ENCODE peak calls at places on chromosomes 4 and X, in five cellular contexts. V is naive thymus-derived CD4-positive, alpha-beta T cell; Y is substantia nigra; M is choroid plexus epithelial cell; S is Right ventricle myocardium superior. Q is an unnamed sample.

GRCh38 chr4:183609151-183609550 is 49.8 kb downstream of the RWDD4 start:
- DNase-seq in V (no peak), Y (no peak), M (no peak), S (no peak), Q (no peak)

GRCh38 chrX:129761596-129761995 is 18.2 kb upstream of the SASH3 start:
- DNase-seq in V (no peak), Y (no peak), M (no peak), S (no peak), Q (no peak)

GRCh38 chrX:77668391-77669237 is 117.4 kb downstream of the ATRX start:
- DNase-seq in V (no peak), Y (no peak), M (peak; percentile 53), S (no peak), Q (peak; percentile 48)

GRCh38 chr4:118954246-118954645 is 65.6 kb downstream of the SYNPO2 start:
- DNase-seq in V (no peak), Y (no peak), M (peak; percentile 57), S (no peak), Q (peak; percentile 30)

GRCh38 chrX:45851434-45851991 is 650.8 kb upstream of the DIPK2B start:
- DNase-seq in V (peak; percentile 9), Y (no peak), M (peak; percentile 11), S (no peak), Q (peak; percentile 21)

GRCh38 chr4:22556411-22556969 is 40.6 kb upstream of the ADGRA3 start:
- DNase-seq in V (no peak), Y (no peak), M (no peak), S (no peak), Q (no peak)

GRCh38 chr4:102525099-102525498 is 23.9 kb downstream of the NFKB1 start:
- DNase-seq in V (no peak), Y (no peak), M (peak; percentile 79), S (no peak), Q (peak; percentile 81)

GRCh38 chr4:1206299-1207156 is 34.1 kb upstream of the SPON2 start:
- DNase-seq in V (peak; percentile 4), Y (no peak), M (no peak), S (peak; percentile 34), Q (no peak)

GRCh38 chr4:117481742-117482141 is 396.4 kb upstream of the TRAM1L1 start:
- DNase-seq in V (no peak), Y (no peak), M (peak; percentile 65), S (no peak), Q (peak; percentile 50)

GRCh38 chrX:153565996-153566580 is 32.9 kb downstream of the CCNQ start:
- DNase-seq in V (no peak), Y (no peak), M (no peak), S (no peak), Q (no peak)

GRCh38 chr4:185346975-185347601 is 48.6 kb downstream of the LRP2BP start:
- DNase-seq in V (no peak), Y (no peak), M (peak; percentile 80), S (no peak), Q (peak; percentile 85)

GRCh38 chrX:124994404-124994803 is 325.3 kb upstream of the TEX13C start:
- DNase-seq in V (no peak), Y (no peak), M (no peak), S (no peak), Q (no peak)

GRCh38 chrX:71118032-71118984 is at the start of gene MED12:
- DNase-seq in V (peak; percentile 59), Y (peak; percentile 79), M (peak; percentile 80), S (peak; percentile 91), Q (peak; percentile 75)

GRCh38 chr4:117455088-117455487 is 369.7 kb upstream of the TRAM1L1 start:
- DNase-seq in V (no peak), Y (no peak), M (no peak), S (no peak), Q (no peak)

GRCh38 chr4:109134921-109135320 is 167.5 kb downstream of the COL25A1 start:
- DNase-seq in V (no peak), Y (no peak), M (no peak), S (no peak), Q (no peak)

GRCh38 chr4:140344621-140345020 is 28.8 kb upstream of the SCOC start:
- DNase-seq in V (no peak), Y (no peak), M (peak; percentile 39), S (no peak), Q (peak; percentile 43)

GRCh38 chr4:127732623-127733199 is 2.5 kb downstream of the SLC25A31 start:
- DNase-seq in V (no peak), Y (no peak), M (peak; percentile 76), S (no peak), Q (peak; percentile 43)

GRCh38 chrX:82813671-82814078 is 694.4 kb upstream of the POU3F4 start:
- DNase-seq in V (no peak), Y (no peak), M (peak; percentile 91), S (no peak), Q (peak; percentile 34)

GRCh38 chr4:57501715-57502114 is 391.5 kb upstream of the IGFBP7 start:
- DNase-seq in V (no peak), Y (no peak), M (peak; percentile 37), S (peak; percentile 61), Q (peak; percentile 70)

GRCh38 chr4:164731827-164732474 is 22.0 kb upstream of the SMIM31 start:
- DNase-seq in V (peak; percentile 17), Y (peak; percentile 36), M (peak; percentile 67), S (no peak), Q (peak; percentile 39)

GRCh38 chr4:150149381-150149780 is 71.1 kb downstream of the DCLK2 start:
- DNase-seq in V (no peak), Y (no peak), M (no peak), S (no peak), Q (no peak)

GRCh38 chr4:2761035-2761923 is 5.1 kb upstream of the TNIP2 start:
- DNase-seq in V (no peak), Y (no peak), M (peak; percentile 41), S (no peak), Q (peak; percentile 29)

GRCh38 chrX:40474205-40474626 is 106.6 kb upstream of the ATP6AP2 start:
- DNase-seq in V (no peak), Y (no peak), M (peak; percentile 75), S (no peak), Q (no peak)

GRCh38 chrX:75547137-75547536 is 24.3 kb upstream of the ZDHHC15 start:
- DNase-seq in V (no peak), Y (no peak), M (no peak), S (no peak), Q (no peak)

GRCh38 chr4:143254479-143255216 is 69.9 kb downstream of the USP38 start:
- DNase-seq in V (no peak), Y (no peak), M (peak; percentile 61), S (no peak), Q (no peak)

GRCh38 chrX:154719132-154719675 is 31.7 kb downstream of the GAB3 start:
- DNase-seq in V (no peak), Y (no peak), M (peak; percentile 78), S (no peak), Q (peak; percentile 93)

GRCh38 chr4:41281038-41281634 is 24.4 kb downstream of the UCHL1 start:
- DNase-seq in V (no peak), Y (peak; percentile 2), M (peak; percentile 90), S (no peak), Q (peak; percentile 81)

GRCh38 chrX:110013968-110014367 is 11.1 kb downstream of the TMEM164 start:
- DNase-seq in V (no peak), Y (no peak), M (no peak), S (no peak), Q (no peak)

GRCh38 chr4:25103423-25103822 is 56.8 kb downstream of the SEPSECS start:
- DNase-seq in V (no peak), Y (no peak), M (no peak), S (peak; percentile 64), Q (peak; percentile 54)

GRCh38 chrX:10156199-10157031 is at the start of gene CLCN4:
- DNase-seq in V (no peak), Y (peak; percentile 70), M (peak; percentile 56), S (peak; percentile 79), Q (peak; percentile 53)

GRCh38 chr4:139416073-139416673 is 37.7 kb upstream of the RAB33B start:
- DNase-seq in V (no peak), Y (no peak), M (peak; percentile 80), S (no peak), Q (peak; percentile 45)

GRCh38 chr4:78684196-78685079 is 91.7 kb upstream of the BMP2K start:
- DNase-seq in V (no peak), Y (no peak), M (peak; percentile 69), S (no peak), Q (peak; percentile 52)

GRCh38 chr4:124803641-124804040 is 91.1 kb upstream of the ANKRD50 start:
- DNase-seq in V (no peak), Y (no peak), M (peak; percentile 28), S (no peak), Q (peak; percentile 73)

GRCh38 chr4:183118585-183118984 is 19.5 kb downstream of the WWC2 start:
- DNase-seq in V (no peak), Y (no peak), M (peak; percentile 88), S (no peak), Q (peak; percentile 80)

GRCh38 chr4:155060873-155061272 is 147.6 kb upstream of the NPY2R start:
- DNase-seq in V (no peak), Y (no peak), M (no peak), S (no peak), Q (no peak)

GRCh38 chrX:9983463-9983862 is 16.3 kb downstream of the CLDN34 start:
- DNase-seq in V (no peak), Y (no peak), M (no peak), S (no peak), Q (no peak)